ENCODE peak calls at places on chromosomes 3 and 15, in nine cellular contexts. X, B, G, U, J, F, S, V and H are unnamed samples.

GRCh38 chr3:114376091-114376490 is 82.3 kb downstream of the TIGIT start:
- DNase-seq in X (no peak), B (no peak), G (no peak), U (no peak), J (no peak), F (no peak), S (no peak), V (no peak), H (no peak)

GRCh38 chr15:67174864-67175573 is 79.4 kb downstream of the AAGAB start:
- DNase-seq in X (peak), B (no peak), G (no peak), U (no peak), J (no peak), F (no peak), S (no peak), V (no peak), H (no peak)

GRCh38 chr3:167996514-167996913 is 99.2 kb downstream of the GOLIM4 start:
- DNase-seq in X (no peak), B (no peak), G (no peak), U (no peak), J (no peak), F (no peak), S (no peak), V (no peak), H (no peak)

GRCh38 chr3:195255176-195255500 is 15.8 kb downstream of the XXYLT1 start:
- DNase-seq in X (no peak), B (no peak), G (no peak), U (no peak), J (no peak), F (no peak), S (no peak), V (no peak), H (no peak)

GRCh38 chr15:94168250-94168649 is 63.1 kb upstream of the MCTP2 start:
- DNase-seq in X (no peak), B (peak), G (no peak), U (peak), J (no peak), F (no peak), S (no peak), V (no peak), H (no peak)

GRCh38 chr3:12308517-12308916 is 19.6 kb downstream of the PPARG start:
- DNase-seq in X (peak), B (peak), G (no peak), U (no peak), J (no peak), F (no peak), S (no peak), V (no peak), H (peak)

GRCh38 chr3:13021141-13021933 is 51.9 kb downstream of the IQSEC1 start:
- DNase-seq in X (no peak), B (peak), G (peak), U (peak), J (no peak), F (no peak), S (peak), V (no peak), H (no peak)

GRCh38 chr3:58025824-58026579 is 17.8 kb downstream of the FLNB start:
- DNase-seq in X (no peak), B (no peak), G (no peak), U (no peak), J (no peak), F (no peak), S (peak), V (no peak), H (no peak)

GRCh38 chr3:99579246-99579645 is 59.1 kb upstream of the COL8A1 start:
- DNase-seq in X (peak), B (no peak), G (no peak), U (no peak), J (no peak), F (no peak), S (no peak), V (no peak), H (peak)

GRCh38 chr3:175940881-175941280 is 1081.7 kb downstream of the NAALADL2 start:
- DNase-seq in X (peak), B (peak), G (no peak), U (peak), J (no peak), F (no peak), S (peak), V (no peak), H (no peak)

GRCh38 chr3:88075061-88075460 is 16.0 kb downstream of the ZNF654 start:
- DNase-seq in X (no peak), B (no peak), G (no peak), U (no peak), J (no peak), F (no peak), S (no peak), V (no peak), H (no peak)

GRCh38 chr3:105827101-105827634 is 41.6 kb downstream of the CBLB start:
- DNase-seq in X (no peak), B (no peak), G (no peak), U (no peak), J (no peak), F (no peak), S (no peak), V (no peak), H (no peak)

GRCh38 chr15:101176625-101177024 is 75.2 kb downstream of the CHSY1 start:
- DNase-seq in X (peak), B (no peak), G (no peak), U (no peak), J (no peak), F (no peak), S (no peak), V (no peak), H (peak)

GRCh38 chr15:73928971-73929627 is 2.8 kb downstream of the LOXL1 start:
- DNase-seq in X (no peak), B (no peak), G (no peak), U (no peak), J (no peak), F (no peak), S (no peak), V (no peak), H (no peak)

GRCh38 chr15:31483924-31484368 is 157.3 kb downstream of the KLF13 start:
- DNase-seq in X (no peak), B (no peak), G (no peak), U (no peak), J (no peak), F (peak), S (no peak), V (peak), H (no peak)